ENCODE peak calls at places on chromosomes 1 and 21, in six cellular contexts. V is left ventricle myocardium inferior; C is CD4-positive, alpha-beta T cell; U is dorsolateral prefrontal cortex; M is omental fat pad; E is RWPE1. T is an unnamed sample.

GRCh38 chr1:100400332-100400933 is 48.1 kb downstream of the CDC14A start:
- DNase-seq in V (peak), C (peak), U (no peak), M (no peak), E (no peak), T (no peak)

GRCh38 chr1:54490361-54491248 is 57.4 kb upstream of the ACOT11 start:
- DNase-seq in V (peak), C (no peak), U (no peak), M (no peak), E (no peak), T (no peak)

GRCh38 chr1:53046930-53047329 is 15.1 kb upstream of the PODN start:
- DNase-seq in V (peak), C (no peak), U (no peak), M (no peak), E (no peak), T (no peak)

GRCh38 chr1:148264374-148265276 is 112.5 kb upstream of the NBPF11 start:
- DNase-seq in V (no peak), C (no peak), U (no peak), M (no peak), E (peak), T (no peak)

GRCh38 chr1:92085727-92086126 is 5.6 kb downstream of the BTBD8 start:
- DNase-seq in V (no peak), C (no peak), U (no peak), M (no peak), E (no peak), T (no peak)

GRCh38 chr1:198641506-198641905 is 2.7 kb downstream of the PTPRC start:
- DNase-seq in V (no peak), C (no peak), U (no peak), M (no peak), E (peak), T (no peak)

GRCh38 chr1:228939001-228939691 is 203.9 kb downstream of the RHOU start:
- DNase-seq in V (no peak), C (no peak), U (no peak), M (no peak), E (no peak), T (no peak)

GRCh38 chr1:157000686-157001085 is 44.9 kb downstream of the ARHGEF11 start:
- DNase-seq in V (no peak), C (no peak), U (no peak), M (no peak), E (peak), T (no peak)

GRCh38 chr1:117087686-117088085 is 27.6 kb downstream of the TTF2 start:
- DNase-seq in V (no peak), C (no peak), U (no peak), M (no peak), E (no peak), T (no peak)

GRCh38 chr1:65558215-65558614 is 137.7 kb downstream of the LEPR start:
- DNase-seq in V (no peak), C (no peak), U (no peak), M (no peak), E (no peak), T (no peak)

GRCh38 chr21:14119038-14119437 is 91.7 kb downstream of the LIPI start:
- DNase-seq in V (no peak), C (no peak), U (no peak), M (no peak), E (no peak), T (no peak)

GRCh38 chr1:78619803-78620579 is at the start of gene IFI44L:
- DNase-seq in V (peak), C (peak), U (no peak), M (no peak), E (peak), T (no peak)

DNA sequence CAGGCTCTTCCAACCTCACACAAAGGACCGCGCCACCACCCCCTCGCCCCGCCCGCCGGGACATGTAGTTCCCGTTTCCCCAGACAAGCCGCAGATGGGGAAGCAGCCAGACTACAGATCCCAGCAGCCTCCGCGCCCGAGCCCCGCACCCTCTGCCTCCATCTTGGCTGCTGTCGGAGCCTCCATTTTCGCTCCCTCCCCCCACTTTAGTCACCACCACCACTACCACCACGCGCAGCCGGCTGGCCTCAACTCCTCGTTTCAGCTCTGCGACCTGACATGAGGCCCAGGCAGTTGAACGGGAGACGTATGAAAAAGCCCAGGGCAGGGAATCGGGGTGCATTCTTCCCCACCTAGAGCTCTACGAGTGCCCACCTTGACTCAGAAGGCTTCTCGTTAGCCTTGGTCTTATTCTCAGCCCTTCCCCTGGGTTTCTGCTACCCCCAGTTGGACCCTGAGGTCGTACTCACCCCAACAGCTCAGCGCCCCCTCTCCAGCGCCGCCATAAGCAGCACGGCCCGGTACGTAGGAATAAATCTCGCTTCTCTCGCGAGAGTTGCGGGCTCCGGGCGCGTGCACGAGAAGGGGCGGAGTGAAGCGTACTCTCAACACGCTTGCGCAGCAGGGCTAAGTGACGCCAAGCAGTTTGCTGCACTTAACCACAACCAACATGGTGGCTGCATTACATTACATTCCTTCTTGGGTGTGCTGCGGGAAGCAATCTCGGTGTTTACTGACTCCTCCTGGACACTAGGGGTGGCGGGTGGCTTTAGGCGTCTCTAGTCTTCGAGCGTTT is at the start of gene CSDE1:
- DNase-seq in V (peak), C (peak), U (peak), M (peak), E (peak), T (peak)
- TF ChIP-seq CTCF in V (peak), C (no peak), U (peak), M (no peak), E (peak), T (no peak)

GRCh38 chr1:20711285-20712209 is 6.3 kb downstream of the KIF17 start:
- DNase-seq in V (no peak), C (no peak), U (no peak), M (no peak), E (no peak), T (no peak)
- TF ChIP-seq CTCF in V (no peak), C (no peak), U (no peak), M (no peak), E (no peak), T (no peak)

GRCh38 chr1:106022312-106022902 is 1034.1 kb upstream of the PRMT6 start:
- DNase-seq in V (no peak), C (no peak), U (no peak), M (no peak), E (peak), T (no peak)
- TF ChIP-seq CTCF in V (peak), C (no peak), U (peak), M (no peak), E (peak), T (no peak)

GRCh38 chr1:160773088-160773487 is 22.9 kb upstream of the LY9 start:
- DNase-seq in V (no peak), C (no peak), U (no peak), M (no peak), E (no peak), T (no peak)

GRCh38 chr1:160778976-160779375 is 17.0 kb upstream of the LY9 start:
- DNase-seq in V (no peak), C (no peak), U (no peak), M (no peak), E (no peak), T (no peak)

GRCh38 chr1:160777486-160778089 is 18.4 kb upstream of the LY9 start:
- DNase-seq in V (no peak), C (peak), U (no peak), M (no peak), E (no peak), T (no peak)

GRCh38 chr1:160776178-160776577 is 19.8 kb upstream of the LY9 start:
- DNase-seq in V (no peak), C (no peak), U (no peak), M (no peak), E (no peak), T (no peak)

DNA sequence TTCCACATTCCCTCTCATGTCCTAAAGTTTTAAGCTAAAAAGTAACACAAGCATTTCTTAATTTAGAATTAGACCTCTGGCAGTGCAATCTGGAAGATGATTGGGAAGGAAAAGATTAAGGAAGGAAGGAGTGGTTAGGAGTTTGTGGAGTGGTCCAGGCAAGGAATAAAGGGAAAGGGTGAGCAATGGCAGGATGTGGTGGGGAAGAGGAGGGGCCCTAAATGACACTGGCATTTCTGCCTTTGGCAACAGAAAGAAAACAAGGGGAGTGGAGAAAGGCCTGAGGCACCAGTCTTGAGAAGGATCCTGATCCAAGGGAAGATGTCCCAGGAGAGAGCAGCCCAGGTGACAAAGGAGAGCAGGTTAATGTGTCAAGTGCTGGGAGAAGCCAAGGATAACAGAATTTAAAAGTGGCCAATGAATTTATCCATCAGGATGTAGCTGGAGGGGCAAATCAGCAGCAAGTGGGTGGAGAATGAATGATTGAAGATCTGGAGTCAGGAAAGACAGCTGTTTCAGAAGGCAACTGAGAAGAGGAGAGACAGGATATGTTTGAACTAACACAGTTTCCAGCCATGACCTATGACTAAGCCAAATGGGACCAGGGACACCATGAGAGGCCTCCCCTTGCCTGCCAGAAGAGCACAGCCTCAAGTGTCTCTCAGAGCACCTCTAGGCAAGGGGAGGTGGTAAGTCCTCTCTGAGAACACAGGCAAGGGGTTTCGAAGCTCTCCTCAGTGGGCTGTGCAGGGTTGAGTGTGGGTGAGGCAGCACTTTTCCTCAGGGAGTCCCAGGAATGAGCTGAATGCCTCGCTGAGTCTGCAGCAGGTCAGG is 20.9 kb upstream of the LY9 start:
- DNase-seq in V (no peak), C (no peak), U (no peak), M (no peak), E (no peak), T (no peak)
- TF ChIP-seq CTCF in V (no peak), C (no peak), U (no peak), M (no peak), E (no peak), T (no peak)

DNA sequence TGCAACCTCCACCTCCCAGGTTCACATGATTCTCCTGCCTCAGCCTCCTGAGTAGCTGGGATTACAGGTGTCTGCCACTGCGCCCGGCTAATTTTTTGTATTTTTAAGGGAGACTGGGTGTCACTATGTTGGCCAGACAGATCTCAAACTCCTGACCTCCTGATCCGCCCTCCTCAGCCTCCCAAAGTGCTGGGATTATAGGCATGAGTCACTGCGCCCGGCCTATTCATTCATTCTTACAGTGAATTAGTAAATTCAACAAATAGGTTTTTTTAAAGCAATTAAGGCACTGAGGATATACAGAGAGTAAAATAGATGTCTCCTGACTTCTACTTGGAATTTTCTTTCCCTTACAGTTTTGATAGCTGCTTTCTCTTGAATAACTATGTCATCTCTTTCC is 43.5 kb downstream of the CDC42 start:
- DNase-seq in V (no peak), C (no peak), U (no peak), M (no peak), E (no peak), T (no peak)
- TF ChIP-seq CTCF in V (no peak), C (no peak), U (no peak), M (no peak), E (no peak), T (no peak)

GRCh38 chr1:158181577-158181922 is 855 bp downstream of the CD1D start:
- DNase-seq in V (no peak), C (no peak), U (no peak), M (no peak), E (no peak), T (no peak)

GRCh38 chr1:158180741-158181576 is at the start of gene CD1D:
- DNase-seq in V (peak), C (no peak), U (no peak), M (no peak), E (no peak), T (peak)

GRCh38 chr1:158177705-158178450 is 2.8 kb upstream of the CD1D start:
- DNase-seq in V (peak), C (no peak), U (peak), M (peak), E (peak), T (peak)

GRCh38 chr1:158176399-158176798 is 4.3 kb upstream of the CD1D start:
- DNase-seq in V (no peak), C (no peak), U (no peak), M (no peak), E (no peak), T (no peak)

GRCh38 chr1:158179301-158180041 is 1.2 kb upstream of the CD1D start:
- DNase-seq in V (no peak), C (no peak), U (no peak), M (no peak), E (no peak), T (no peak)
- TF ChIP-seq CTCF in V (no peak), C (no peak), U (no peak), M (no peak), E (no peak), T (no peak)

GRCh38 chr1:216221260-216221700 is 202.0 kb downstream of the USH2A start:
- DNase-seq in V (no peak), C (no peak), U (no peak), M (no peak), E (peak), T (no peak)
- TF ChIP-seq CTCF in V (peak), C (no peak), U (peak), M (no peak), E (peak), T (no peak)

GRCh38 chr1:94658221-94658620 is 116.7 kb upstream of the F3 start:
- DNase-seq in V (peak), C (no peak), U (no peak), M (no peak), E (no peak), T (no peak)

GRCh38 chr1:94661431-94661830 is 119.9 kb upstream of the F3 start:
- DNase-seq in V (no peak), C (no peak), U (no peak), M (no peak), E (no peak), T (no peak)

GRCh38 chr1:94666797-94667196 is 125.2 kb upstream of the F3 start:
- DNase-seq in V (no peak), C (no peak), U (no peak), M (no peak), E (no peak), T (no peak)

GRCh38 chr1:94656982-94657381 is 115.4 kb upstream of the F3 start:
- DNase-seq in V (no peak), C (no peak), U (no peak), M (no peak), E (no peak), T (no peak)

DNA sequence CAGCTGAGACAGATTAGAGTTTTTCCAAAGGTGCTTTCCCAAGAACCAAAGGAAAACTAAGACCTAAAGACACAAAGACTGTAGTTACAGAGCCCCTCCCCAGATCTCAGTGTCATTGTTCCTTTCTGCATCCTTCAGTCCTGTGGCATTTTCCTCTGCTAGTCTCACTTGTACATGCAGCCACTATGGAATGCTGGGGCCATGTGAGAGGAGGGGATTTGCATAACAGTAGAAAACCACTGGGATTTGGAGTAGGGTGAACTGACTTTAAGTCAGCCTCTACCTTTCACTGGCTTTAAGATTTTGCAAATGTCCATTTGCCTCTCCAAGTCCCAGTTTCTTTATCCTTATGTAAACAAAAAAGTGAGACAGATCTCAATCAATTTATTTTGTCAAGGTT is 119.4 kb upstream of the F3 start:
- DNase-seq in V (no peak), C (no peak), U (no peak), M (no peak), E (no peak), T (no peak)
- TF ChIP-seq CTCF in V (no peak), C (no peak), U (no peak), M (no peak), E (no peak), T (no peak)

DNA sequence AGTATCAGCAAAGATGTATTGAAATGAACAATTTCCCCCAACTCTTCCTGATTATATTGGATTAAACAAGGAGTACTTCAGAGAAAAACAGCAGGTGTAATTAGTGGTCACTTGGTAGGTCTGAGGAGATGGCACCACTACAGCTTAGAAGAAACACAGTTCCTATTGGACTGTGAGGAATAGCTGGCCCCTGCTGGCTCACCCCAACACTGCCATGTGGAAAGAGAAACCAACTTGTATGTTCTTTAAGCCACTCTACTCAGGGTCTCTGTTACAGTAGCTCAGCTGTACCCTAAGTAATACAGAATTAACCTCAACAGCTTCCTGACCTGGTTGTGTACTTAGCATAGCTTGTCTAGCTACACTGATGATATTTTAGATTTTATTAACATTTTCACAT is 26.5 kb upstream of the MTR start:
- DNase-seq in V (no peak), C (no peak), U (no peak), M (no peak), E (no peak), T (no peak)
- TF ChIP-seq CTCF in V (no peak), C (no peak), U (no peak), M (no peak), E (no peak), T (no peak)